ENCODE peak calls at places on chromosomes 1 and 21, in ten cellular contexts. W is naive thymus-derived CD4-positive, alpha-beta T cell; Y is breast epithelium; J is CD8-positive, alpha-beta T cell; H is substantia nigra; A is cardiac muscle cell; B is body of pancreas; T is uterus; E is coronary artery; P is brain microvascular endothelial cell. V is an unnamed sample.

GRCh38 chr1:47611992-47612391 is 174.1 kb downstream of the FOXD2 start:
- DNase-seq in B (no peak), H (no peak), P (no peak), A (no peak), J (no peak), W (no peak), E (peak), Y (no peak), T (no peak), V (no peak)

GRCh38 chr1:147245586-147246021 is 3.1 kb downstream of the CHD1L start:
- DNase-seq in A (no peak), B (no peak), T (no peak), Y (no peak), W (no peak), P (no peak), E (no peak), H (no peak), J (no peak), V (no peak)

GRCh38 chr1:77322061-77322900 is 40.5 kb downstream of the AK5 start:
- DNase-seq in H (no peak), P (peak), E (no peak), Y (no peak), T (no peak), A (no peak), J (no peak), B (peak), W (no peak), V (no peak)

GRCh38 chr1:160261526-160261877 is 847 bp downstream of the DCAF8 start:
- DNase-seq in Y (no peak), P (peak), B (peak), J (peak), W (peak), H (no peak), A (peak), E (no peak), T (no peak), V (no peak)

GRCh38 chr1:53519412-53519811 is 60.2 kb downstream of the DMRTB1 start:
- DNase-seq in W (no peak), H (no peak), J (no peak), T (no peak), A (peak), E (no peak), Y (no peak), B (no peak), P (no peak), V (no peak)

GRCh38 chr1:218080818-218081217 is 204.3 kb upstream of the RRP15 start:
- DNase-seq in A (no peak), Y (no peak), J (no peak), P (no peak), E (no peak), T (no peak), W (no peak), B (no peak), H (no peak), V (no peak)

GRCh38 chr1:218526198-218526580 is 181.1 kb downstream of the TGFB2 start:
- DNase-seq in Y (no peak), E (no peak), W (no peak), H (no peak), A (no peak), B (no peak), P (no peak), T (no peak), J (no peak), V (no peak)

GRCh38 chr1:12460121-12460520 is 157.9 kb downstream of the DHRS3 start:
- DNase-seq in B (peak), T (no peak), E (no peak), W (no peak), A (peak), P (no peak), Y (no peak), J (no peak), H (no peak), V (no peak)

GRCh38 chr1:170402451-170403311 is 129.3 kb upstream of the GORAB start:
- DNase-seq in H (no peak), J (no peak), P (no peak), A (no peak), E (no peak), B (no peak), W (no peak), Y (no peak), T (no peak), V (no peak)

GRCh38 chr1:15196807-15197530 is 43.4 kb downstream of the TMEM51 start:
- DNase-seq in E (no peak), T (no peak), B (peak), P (no peak), H (no peak), W (no peak), Y (peak), A (peak), J (no peak), V (no peak)

GRCh38 chr1:65009724-65010420 is 43.5 kb upstream of the JAK1 start:
- DNase-seq in E (no peak), H (no peak), B (no peak), W (no peak), P (no peak), J (no peak), Y (no peak), T (no peak), A (no peak), V (no peak)

GRCh38 chr1:185305419-185305818 is 11.6 kb downstream of the IVNS1ABP start:
- DNase-seq in E (no peak), J (no peak), T (no peak), W (no peak), B (no peak), H (no peak), Y (no peak), A (no peak), P (no peak), V (no peak)

GRCh38 chr21:26079376-26079775 is 91.2 kb downstream of the APP start:
- DNase-seq in E (no peak), Y (no peak), T (no peak), W (no peak), P (no peak), J (no peak), A (no peak), H (no peak), B (no peak), V (no peak)

GRCh38 chr1:9346566-9346965 is 53.9 kb downstream of the SPSB1 start:
- DNase-seq in E (no peak), H (no peak), Y (no peak), J (no peak), T (no peak), A (no peak), P (no peak), B (peak), W (no peak), V (no peak)

GRCh38 chr1:23168462-23169218 is at the start of gene LUZP1:
- DNase-seq in E (peak), T (peak), Y (peak), A (peak), J (peak), B (peak), W (peak), H (peak), P (peak), V (peak)

GRCh38 chr1:217660353-217661062 is 29.4 kb downstream of the SPATA17 start:
- DNase-seq in P (peak), W (no peak), Y (no peak), A (peak), B (no peak), H (no peak), E (no peak), T (no peak), J (no peak), V (no peak)

GRCh38 chr1:68355614-68356013 is 94.1 kb downstream of the RPE65 start:
- DNase-seq in B (no peak), P (no peak), A (no peak), Y (no peak), T (no peak), W (no peak), E (no peak), H (no peak), J (no peak), V (no peak)

GRCh38 chr1:234589854-234590620 is 19.9 kb downstream of the IRF2BP2 start:
- DNase-seq in Y (no peak), A (no peak), H (no peak), P (peak), B (no peak), W (no peak), T (no peak), J (no peak), E (no peak), V (no peak)

GRCh38 chr1:69858534-69858933 is 290.8 kb downstream of the LRRC7 start:
- DNase-seq in E (no peak), A (no peak), Y (no peak), J (no peak), H (no peak), B (no peak), W (no peak), T (no peak), P (peak), V (no peak)

GRCh38 chr1:168320805-168321577 is 40.3 kb downstream of the TBX19 start:
- DNase-seq in W (no peak), P (peak), A (no peak), E (no peak), H (no peak), Y (no peak), J (no peak), B (no peak), T (peak), V (no peak)

GRCh38 chr1:156709743-156710489 is 4.5 kb upstream of the CRABP2 start:
- DNase-seq in H (peak), A (no peak), P (no peak), E (peak), J (no peak), Y (peak), B (peak), T (peak), W (no peak), V (peak)

DNA sequence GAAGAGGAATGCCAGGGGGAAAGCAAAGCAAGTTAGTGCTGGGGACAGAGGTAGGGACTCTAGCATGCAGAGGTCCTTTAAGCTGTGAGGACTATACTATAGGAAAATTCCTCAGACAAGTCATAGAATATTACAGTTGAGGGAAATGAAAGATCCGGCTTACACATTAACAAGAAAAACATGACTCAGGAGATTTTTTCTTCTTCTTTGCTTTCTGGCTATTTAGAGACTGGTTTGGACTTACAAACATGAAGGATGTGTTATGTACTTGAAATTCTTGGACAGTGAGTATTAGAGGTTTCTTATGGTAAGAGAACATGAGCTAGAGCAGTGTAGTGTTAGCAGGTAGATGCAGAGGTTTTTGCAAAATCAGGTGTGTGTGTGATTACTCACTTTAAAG is 24.9 kb downstream of the USP25 start:
- DNase-seq in T (no peak), E (no peak), A (no peak), Y (no peak), B (no peak), P (no peak), W (no peak), H (no peak), J (no peak), V (no peak)
- H3K27ac ChIP-seq in T (no peak), E (no peak), A (no peak), Y (no peak), B (no peak), P (no peak), W (no peak), H (no peak), J (no peak), V (no peak)

DNA sequence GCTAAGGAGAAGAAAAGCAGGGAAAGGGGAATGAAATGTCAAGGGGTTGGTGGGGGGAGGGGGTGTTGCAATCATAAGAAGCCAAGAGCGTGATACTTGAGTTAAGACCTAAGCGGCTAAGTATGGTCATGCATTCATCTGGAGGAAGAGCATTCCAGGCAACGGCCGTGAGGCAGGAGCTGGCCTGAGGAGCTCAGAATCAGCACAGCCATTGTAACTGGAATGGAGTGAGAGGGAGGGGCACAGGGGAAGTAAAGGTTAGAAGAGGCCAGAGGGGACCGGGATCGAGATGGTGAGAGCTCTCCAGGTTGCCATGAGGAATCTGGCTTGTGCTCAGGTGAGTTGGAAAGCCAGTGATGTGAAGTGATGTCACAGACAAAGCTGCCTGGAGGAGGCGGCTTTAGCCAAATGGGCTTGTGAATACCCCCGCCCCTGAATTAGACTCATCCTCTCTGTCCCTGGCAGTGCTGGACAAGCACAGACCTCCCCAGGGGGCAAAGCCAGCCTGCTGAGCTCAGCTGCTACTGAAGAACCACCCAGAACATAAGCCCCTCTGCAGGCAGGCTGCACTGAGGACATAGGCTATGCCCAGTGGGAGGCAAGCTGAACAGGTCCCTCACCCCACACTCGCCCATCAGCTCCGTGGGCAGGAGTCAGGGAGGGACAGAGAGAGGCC is 61.1 kb upstream of the LAPTM5 start:
- DNase-seq in A (peak), W (no peak), J (no peak), B (no peak), P (no peak), H (no peak), T (no peak), E (no peak), Y (no peak), V (no peak)
- H3K27ac ChIP-seq in A (no peak), W (no peak), J (no peak), B (no peak), P (no peak), H (no peak), T (no peak), E (no peak), Y (no peak), V (no peak)

DNA sequence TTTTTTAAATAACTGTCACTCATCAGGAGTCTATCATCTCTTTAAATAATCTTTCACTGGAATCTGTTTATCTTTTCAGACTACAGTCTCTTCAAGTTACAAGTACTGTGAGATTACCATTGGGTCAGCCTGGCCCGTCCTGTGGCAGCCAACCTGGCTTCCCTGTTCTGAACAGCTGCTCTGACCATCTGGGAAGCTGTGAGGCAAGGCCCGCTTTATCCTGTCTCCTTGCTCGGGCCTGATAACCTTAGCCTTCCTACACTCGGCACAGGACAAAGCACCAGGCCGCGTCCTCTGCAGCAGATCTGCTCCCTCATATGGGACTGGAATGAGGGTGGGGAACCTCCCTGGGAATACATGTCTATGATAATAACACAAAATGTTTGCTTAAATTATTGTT is 113.3 kb downstream of the PTPN14 start:
- DNase-seq in E (no peak), J (no peak), H (no peak), A (peak), W (no peak), B (no peak), Y (no peak), P (no peak), T (no peak), V (no peak)
- H3K27ac ChIP-seq in E (no peak), J (no peak), H (no peak), A (no peak), W (no peak), B (peak), Y (peak), P (no peak), T (peak), V (no peak)

GRCh38 chr1:13701274-13701650 is 1.3 kb downstream of the PRDM2 start:
- DNase-seq in J (no peak), H (no peak), W (no peak), E (no peak), T (no peak), Y (no peak), P (no peak), A (no peak), B (no peak), V (no peak)

GRCh38 chr1:13702425-13703127 is 2.6 kb downstream of the PRDM2 start:
- DNase-seq in Y (no peak), H (no peak), T (no peak), E (no peak), P (no peak), B (no peak), J (peak), A (no peak), W (no peak), V (no peak)

GRCh38 chr1:13703128-13703513 is 3.1 kb downstream of the PRDM2 start:
- DNase-seq in H (no peak), A (no peak), Y (no peak), W (no peak), P (no peak), J (no peak), B (no peak), T (no peak), E (no peak), V (no peak)

GRCh38 chr1:13706058-13706457 is 6.1 kb downstream of the PRDM2 start:
- DNase-seq in H (no peak), A (no peak), T (no peak), Y (no peak), B (no peak), W (no peak), P (no peak), E (no peak), J (no peak), V (no peak)

DNA sequence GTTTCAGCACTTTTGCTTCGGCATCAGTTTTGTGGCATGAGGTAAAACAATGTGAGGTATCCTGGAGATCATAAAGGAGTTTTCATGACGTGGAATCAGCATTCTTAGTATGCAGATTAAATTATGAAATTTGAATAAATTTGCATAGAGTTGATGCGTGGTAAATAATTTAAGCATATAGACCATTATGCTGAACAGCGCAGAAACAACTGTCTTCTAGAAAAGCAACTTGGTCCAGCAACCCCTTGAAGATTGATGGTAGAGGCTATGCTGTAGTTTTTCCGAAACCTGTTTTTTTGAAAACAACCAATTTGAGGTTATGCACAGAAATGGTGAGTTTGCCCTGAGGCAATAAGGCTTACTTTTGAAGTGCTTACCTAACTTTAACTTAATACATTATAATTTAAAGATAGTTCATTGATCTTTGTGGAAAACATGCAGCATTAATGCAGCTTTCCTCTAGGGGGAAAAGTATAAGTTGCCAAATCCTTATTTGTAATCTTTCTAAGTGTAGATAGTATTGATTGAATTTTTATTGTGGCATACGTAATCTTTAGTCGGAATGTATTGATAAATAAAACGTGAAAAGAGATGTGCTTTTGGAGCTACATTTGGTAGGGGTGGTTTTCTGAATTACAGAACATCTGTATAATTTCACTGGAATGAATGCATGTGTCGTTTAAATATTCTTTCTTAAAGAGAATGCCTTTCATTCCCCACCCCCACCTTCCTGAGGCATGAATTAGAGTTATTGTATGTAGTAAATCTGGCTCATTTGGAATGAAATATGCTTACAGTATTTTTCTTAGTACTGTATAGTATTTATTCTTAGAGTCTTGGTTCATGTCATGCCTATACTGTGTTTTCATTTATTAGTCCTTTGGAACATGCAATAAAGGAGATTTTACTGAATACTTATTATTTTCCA is 3.8 kb downstream of the PRDM2 start:
- DNase-seq in Y (no peak), B (no peak), J (no peak), T (no peak), A (no peak), E (no peak), W (no peak), P (no peak), H (no peak), V (no peak)
- H3K27ac ChIP-seq in Y (no peak), B (no peak), J (peak), T (no peak), A (no peak), E (no peak), W (peak), P (no peak), H (no peak), V (no peak)

GRCh38 chr21:43691086-43691795 is 27.7 kb upstream of the PDXK start:
- DNase-seq in P (no peak), W (no peak), B (no peak), T (no peak), H (no peak), Y (no peak), E (no peak), J (no peak), A (no peak), V (no peak)
- H3K27ac ChIP-seq in P (no peak), W (no peak), B (no peak), T (no peak), H (no peak), Y (no peak), E (no peak), J (no peak), A (no peak), V (no peak)

GRCh38 chr1:245873883-245874671 is 633.0 kb downstream of the SMYD3 start:
- DNase-seq in H (no peak), T (no peak), P (peak), E (no peak), J (no peak), B (no peak), Y (no peak), W (no peak), A (no peak), V (no peak)
- H3K27ac ChIP-seq in H (no peak), T (no peak), P (peak), E (no peak), J (no peak), B (peak), Y (no peak), W (no peak), A (no peak), V (no peak)